ENCODE peak calls at places on chromosomes 3 and 15, in seven cellular contexts. One of them, this sample, is unnamed.

GRCh38 chr3:174439621-174440349 is 419.3 kb upstream of the NAALADL2 start:
- DNase-seq in H9: no peak
- DNase-seq in suprapubic skin: no peak
- DNase-seq in glutamatergic neuron: no peak
- DNase-seq in BE2C: no peak
- DNase-seq in Peyer's patch: no peak
- DNase-seq in foreskin fibroblast: peak
- DNase-seq in this sample: no peak

GRCh38 chr3:38586546-38587520 is 62.7 kb downstream of the SCN5A start:
- DNase-seq in H9: peak
- DNase-seq in suprapubic skin: peak
- DNase-seq in glutamatergic neuron: no peak
- DNase-seq in BE2C: no peak
- DNase-seq in Peyer's patch: no peak
- DNase-seq in foreskin fibroblast: no peak
- DNase-seq in this sample: no peak

GRCh38 chr15:62455441-62455921 is 290.4 kb upstream of the C2CD4B start:
- DNase-seq in H9: no peak
- DNase-seq in suprapubic skin: no peak
- DNase-seq in glutamatergic neuron: no peak
- DNase-seq in BE2C: no peak
- DNase-seq in Peyer's patch: no peak
- DNase-seq in foreskin fibroblast: peak
- DNase-seq in this sample: no peak

GRCh38 chr15:42704492-42704926 is 32.4 kb downstream of the CDAN1 start:
- DNase-seq in H9: peak
- DNase-seq in suprapubic skin: no peak
- DNase-seq in glutamatergic neuron: peak
- DNase-seq in BE2C: peak
- DNase-seq in Peyer's patch: peak
- DNase-seq in foreskin fibroblast: peak
- DNase-seq in this sample: peak

GRCh38 chr3:30658328-30659052 is 52.1 kb downstream of the TGFBR2 start:
- DNase-seq in H9: no peak
- DNase-seq in suprapubic skin: no peak
- DNase-seq in glutamatergic neuron: no peak
- DNase-seq in BE2C: no peak
- DNase-seq in Peyer's patch: peak
- DNase-seq in foreskin fibroblast: peak
- DNase-seq in this sample: no peak

GRCh38 chr3:10964537-10965167 is 27.9 kb upstream of the SLC6A1 start:
- DNase-seq in H9: peak
- DNase-seq in suprapubic skin: no peak
- DNase-seq in glutamatergic neuron: no peak
- DNase-seq in BE2C: no peak
- DNase-seq in Peyer's patch: no peak
- DNase-seq in foreskin fibroblast: no peak
- DNase-seq in this sample: no peak

GRCh38 chr15:56608140-56608778 is 125.0 kb downstream of the ZNF280D start:
- DNase-seq in H9: no peak
- DNase-seq in suprapubic skin: no peak
- DNase-seq in glutamatergic neuron: no peak
- DNase-seq in BE2C: no peak
- DNase-seq in Peyer's patch: peak
- DNase-seq in foreskin fibroblast: no peak
- DNase-seq in this sample: no peak

GRCh38 chr3:124887177-124887995 is at the start of gene ITGB5:
- DNase-seq in H9: peak
- DNase-seq in suprapubic skin: peak
- DNase-seq in glutamatergic neuron: peak
- DNase-seq in BE2C: peak
- DNase-seq in Peyer's patch: no peak
- DNase-seq in foreskin fibroblast: peak
- DNase-seq in this sample: no peak

GRCh38 chr3:142022381-142022780 is 127.0 kb downstream of the TFDP2 start:
- DNase-seq in H9: no peak
- DNase-seq in suprapubic skin: no peak
- DNase-seq in glutamatergic neuron: no peak
- DNase-seq in BE2C: peak
- DNase-seq in Peyer's patch: no peak
- DNase-seq in foreskin fibroblast: no peak
- DNase-seq in this sample: no peak

GRCh38 chr3:133991637-133992036 is 38.1 kb downstream of the SLCO2A1 start:
- DNase-seq in H9: peak
- DNase-seq in suprapubic skin: peak
- DNase-seq in glutamatergic neuron: no peak
- DNase-seq in BE2C: no peak
- DNase-seq in Peyer's patch: no peak
- DNase-seq in foreskin fibroblast: no peak
- DNase-seq in this sample: no peak

GRCh38 chr3:45988100-45988761 is 7.4 kb downstream of the FYCO1 start:
- DNase-seq in H9: no peak
- DNase-seq in suprapubic skin: no peak
- DNase-seq in glutamatergic neuron: no peak
- DNase-seq in BE2C: no peak
- DNase-seq in Peyer's patch: no peak
- DNase-seq in foreskin fibroblast: peak
- DNase-seq in this sample: no peak

GRCh38 chr15:87365221-87365620 is 891.3 kb downstream of the NTRK3 start:
- DNase-seq in H9: no peak
- DNase-seq in suprapubic skin: no peak
- DNase-seq in glutamatergic neuron: no peak
- DNase-seq in BE2C: no peak
- DNase-seq in Peyer's patch: no peak
- DNase-seq in foreskin fibroblast: peak
- DNase-seq in this sample: no peak

GRCh38 chr15:81015595-81016252 is 15.0 kb downstream of the TLNRD1 start:
- DNase-seq in H9: no peak
- DNase-seq in suprapubic skin: no peak
- DNase-seq in glutamatergic neuron: no peak
- DNase-seq in BE2C: no peak
- DNase-seq in Peyer's patch: no peak
- DNase-seq in foreskin fibroblast: no peak
- DNase-seq in this sample: no peak

GRCh38 chr15:101390060-101390459 is 95.0 kb upstream of the SNRPA1 start:
- DNase-seq in H9: no peak
- DNase-seq in suprapubic skin: peak
- DNase-seq in glutamatergic neuron: no peak
- DNase-seq in BE2C: no peak
- DNase-seq in Peyer's patch: no peak
- DNase-seq in foreskin fibroblast: no peak
- DNase-seq in this sample: no peak

GRCh38 chr3:146589899-146590508 is 15.1 kb downstream of the PLSCR5 start:
- DNase-seq in H9: no peak
- DNase-seq in suprapubic skin: no peak
- DNase-seq in glutamatergic neuron: no peak
- DNase-seq in BE2C: peak
- DNase-seq in Peyer's patch: no peak
- DNase-seq in foreskin fibroblast: peak
- DNase-seq in this sample: no peak

GRCh38 chr3:14771593-14772497 is 46.9 kb upstream of the FGD5 start:
- DNase-seq in H9: no peak
- DNase-seq in suprapubic skin: peak
- DNase-seq in glutamatergic neuron: no peak
- DNase-seq in BE2C: no peak
- DNase-seq in Peyer's patch: no peak
- DNase-seq in foreskin fibroblast: no peak
- DNase-seq in this sample: no peak

GRCh38 chr3:174035317-174035886 is 637.9 kb downstream of the NLGN1 start:
- DNase-seq in H9: no peak
- DNase-seq in suprapubic skin: no peak
- DNase-seq in glutamatergic neuron: no peak
- DNase-seq in BE2C: peak
- DNase-seq in Peyer's patch: no peak
- DNase-seq in foreskin fibroblast: peak
- DNase-seq in this sample: no peak

GRCh38 chr15:59401810-59402569 is 29.3 kb upstream of the MYO1E start:
- DNase-seq in H9: no peak
- DNase-seq in suprapubic skin: no peak
- DNase-seq in glutamatergic neuron: no peak
- DNase-seq in BE2C: no peak
- DNase-seq in Peyer's patch: no peak
- DNase-seq in foreskin fibroblast: no peak
- DNase-seq in this sample: no peak

GRCh38 chr3:123642182-123642956 is 57.5 kb upstream of the HACD2 start:
- DNase-seq in H9: peak
- DNase-seq in suprapubic skin: no peak
- DNase-seq in glutamatergic neuron: peak
- DNase-seq in BE2C: peak
- DNase-seq in Peyer's patch: peak
- DNase-seq in foreskin fibroblast: peak
- DNase-seq in this sample: peak

GRCh38 chr3:156976933-156977332 is 150.8 kb downstream of the LEKR1 start:
- DNase-seq in H9: no peak
- DNase-seq in suprapubic skin: no peak
- DNase-seq in glutamatergic neuron: no peak
- DNase-seq in BE2C: no peak
- DNase-seq in Peyer's patch: no peak
- DNase-seq in foreskin fibroblast: no peak
- DNase-seq in this sample: no peak

GRCh38 chr3:123036352-123037014 is 8.9 kb upstream of the SEMA5B start:
- DNase-seq in H9: no peak
- DNase-seq in suprapubic skin: no peak
- DNase-seq in glutamatergic neuron: no peak
- DNase-seq in BE2C: no peak
- DNase-seq in Peyer's patch: no peak
- DNase-seq in foreskin fibroblast: peak
- DNase-seq in this sample: no peak

GRCh38 chr3:55802816-55803215 is 315.7 kb upstream of the WNT5A start:
- DNase-seq in H9: no peak
- DNase-seq in suprapubic skin: no peak
- DNase-seq in glutamatergic neuron: no peak
- DNase-seq in BE2C: no peak
- DNase-seq in Peyer's patch: no peak
- DNase-seq in foreskin fibroblast: no peak
- DNase-seq in this sample: no peak

GRCh38 chr15:27694506-27695077 is 404.5 kb downstream of the OCA2 start:
- DNase-seq in H9: no peak
- DNase-seq in suprapubic skin: no peak
- DNase-seq in glutamatergic neuron: no peak
- DNase-seq in BE2C: no peak
- DNase-seq in Peyer's patch: no peak
- DNase-seq in foreskin fibroblast: no peak
- DNase-seq in this sample: no peak

GRCh38 chr3:118548434-118548833 is 486.2 kb downstream of the IGSF11 start:
- DNase-seq in H9: no peak
- DNase-seq in suprapubic skin: no peak
- DNase-seq in glutamatergic neuron: no peak
- DNase-seq in BE2C: no peak
- DNase-seq in Peyer's patch: no peak
- DNase-seq in foreskin fibroblast: no peak
- DNase-seq in this sample: no peak

GRCh38 chr3:72050048-72050632 is 265.2 kb upstream of the PROK2 start:
- DNase-seq in H9: no peak
- DNase-seq in suprapubic skin: no peak
- DNase-seq in glutamatergic neuron: no peak
- DNase-seq in BE2C: no peak
- DNase-seq in Peyer's patch: no peak
- DNase-seq in foreskin fibroblast: no peak
- DNase-seq in this sample: no peak

GRCh38 chr3:160440687-160441086 is 8.9 kb downstream of the TRIM59 start:
- DNase-seq in H9: no peak
- DNase-seq in suprapubic skin: no peak
- DNase-seq in glutamatergic neuron: no peak
- DNase-seq in BE2C: no peak
- DNase-seq in Peyer's patch: no peak
- DNase-seq in foreskin fibroblast: no peak
- DNase-seq in this sample: no peak

GRCh38 chr3:187667526-187667925 is 2.7 kb downstream of the SST start:
- DNase-seq in H9: no peak
- DNase-seq in suprapubic skin: no peak
- DNase-seq in glutamatergic neuron: no peak
- DNase-seq in BE2C: no peak
- DNase-seq in Peyer's patch: no peak
- DNase-seq in foreskin fibroblast: no peak
- DNase-seq in this sample: no peak

GRCh38 chr3:180855364-180855763 is 57.1 kb upstream of the FXR1 start:
- DNase-seq in H9: peak
- DNase-seq in suprapubic skin: no peak
- DNase-seq in glutamatergic neuron: no peak
- DNase-seq in BE2C: no peak
- DNase-seq in Peyer's patch: no peak
- DNase-seq in foreskin fibroblast: no peak
- DNase-seq in this sample: no peak
- TF ChIP-seq CTCF in H9: peak
- TF ChIP-seq CTCF in suprapubic skin: no peak
- TF ChIP-seq CTCF in glutamatergic neuron: peak
- TF ChIP-seq CTCF in BE2C: peak
- TF ChIP-seq CTCF in Peyer's patch: no peak
- TF ChIP-seq CTCF in foreskin fibroblast: no peak
- TF ChIP-seq CTCF in this sample: no peak

GRCh38 chr3:42946050-42946449 is 33.1 kb upstream of the GASK1A start:
- DNase-seq in H9: no peak
- DNase-seq in suprapubic skin: no peak
- DNase-seq in glutamatergic neuron: no peak
- DNase-seq in BE2C: no peak
- DNase-seq in Peyer's patch: no peak
- DNase-seq in foreskin fibroblast: no peak
- DNase-seq in this sample: no peak

GRCh38 chr3:42937334-42937733 is 31.4 kb downstream of the ZNF662 start:
- DNase-seq in H9: no peak
- DNase-seq in suprapubic skin: no peak
- DNase-seq in glutamatergic neuron: no peak
- DNase-seq in BE2C: no peak
- DNase-seq in Peyer's patch: no peak
- DNase-seq in foreskin fibroblast: no peak
- DNase-seq in this sample: no peak

GRCh38 chr3:42942693-42943092 is 36.4 kb upstream of the GASK1A start:
- DNase-seq in H9: no peak
- DNase-seq in suprapubic skin: no peak
- DNase-seq in glutamatergic neuron: no peak
- DNase-seq in BE2C: no peak
- DNase-seq in Peyer's patch: no peak
- DNase-seq in foreskin fibroblast: no peak
- DNase-seq in this sample: no peak
- TF ChIP-seq CTCF in H9: no peak
- TF ChIP-seq CTCF in suprapubic skin: no peak
- TF ChIP-seq CTCF in glutamatergic neuron: no peak
- TF ChIP-seq CTCF in BE2C: no peak
- TF ChIP-seq CTCF in Peyer's patch: no peak
- TF ChIP-seq CTCF in foreskin fibroblast: no peak
- TF ChIP-seq CTCF in this sample: no peak

GRCh38 chr3:5583920-5584319 is 396.4 kb downstream of the EDEM1 start:
- DNase-seq in H9: no peak
- DNase-seq in suprapubic skin: no peak
- DNase-seq in glutamatergic neuron: no peak
- DNase-seq in BE2C: no peak
- DNase-seq in Peyer's patch: no peak
- DNase-seq in foreskin fibroblast: no peak
- DNase-seq in this sample: no peak
- TF ChIP-seq CTCF in H9: no peak
- TF ChIP-seq CTCF in suprapubic skin: no peak
- TF ChIP-seq CTCF in glutamatergic neuron: no peak
- TF ChIP-seq CTCF in BE2C: no peak
- TF ChIP-seq CTCF in Peyer's patch: no peak
- TF ChIP-seq CTCF in foreskin fibroblast: no peak
- TF ChIP-seq CTCF in this sample: no peak

DNA sequence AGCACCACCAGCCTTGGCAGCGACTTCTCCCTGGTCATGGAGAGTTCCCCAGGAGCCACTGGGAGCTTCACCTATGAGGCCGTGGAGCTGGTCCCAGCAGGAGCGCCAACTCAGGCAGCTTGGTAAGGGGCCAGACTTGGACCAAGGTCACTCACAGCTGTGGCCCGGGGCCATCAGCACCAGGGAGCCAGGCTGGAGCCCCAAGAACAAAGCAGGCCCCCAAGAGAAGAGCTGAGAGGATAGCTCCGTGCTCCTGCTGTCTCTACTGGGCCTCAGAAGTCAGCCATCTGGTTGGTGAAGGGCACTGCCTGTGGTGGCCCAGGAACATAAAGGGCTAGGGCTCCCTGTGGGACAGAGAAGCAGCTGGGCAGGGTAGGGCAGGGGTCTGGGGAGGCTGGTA is 14.7 kb upstream of the CPNE9 start:
- DNase-seq in H9: no peak
- DNase-seq in suprapubic skin: no peak
- DNase-seq in glutamatergic neuron: no peak
- DNase-seq in BE2C: no peak
- DNase-seq in Peyer's patch: no peak
- DNase-seq in foreskin fibroblast: no peak
- DNase-seq in this sample: no peak
- TF ChIP-seq CTCF in H9: no peak
- TF ChIP-seq CTCF in suprapubic skin: no peak
- TF ChIP-seq CTCF in glutamatergic neuron: no peak
- TF ChIP-seq CTCF in BE2C: no peak
- TF ChIP-seq CTCF in Peyer's patch: no peak
- TF ChIP-seq CTCF in foreskin fibroblast: no peak
- TF ChIP-seq CTCF in this sample: no peak

This sample was measured in omental fat pad.